ENCODE peak calls at places on chromosomes 11 and 22, in six cellular contexts. M is HepG2, H is endothelial cell of umbilical vein, A is stomach, Q is uterus, B is A549. Y is an unnamed sample. For H3K4me1, the result is how much of the 10 kb centered on the place peaks cover.

GRCh38 chr11:70861534-70861933 is 390.8 kb downstream of the SHANK2 start:
- DNase-seq in M (no peak), A (no peak), B (no peak), H (no peak), Q (no peak), Y (no peak)

GRCh38 chr11:36885154-36885553 is 287.1 kb upstream of the RAG2 start:
- DNase-seq in A (no peak), Q (no peak), M (no peak), H (no peak), B (no peak), Y (no peak)

GRCh38 chr11:18368236-18368635 is 26.1 kb upstream of the LDHA start:
- DNase-seq in Q (no peak), A (no peak), H (no peak), B (no peak), M (no peak), Y (no peak)

GRCh38 chr11:118625036-118625690 is 17.7 kb downstream of the PHLDB1 start:
- DNase-seq in M (no peak), B (no peak), A (peak), H (no peak), Q (no peak), Y (no peak)

GRCh38 chr22:28181332-28181731 is 262.3 kb upstream of the PITPNB start:
- DNase-seq in A (no peak), B (no peak), H (peak), M (no peak), Q (no peak), Y (no peak)

GRCh38 chr22:27993774-27994350 is 74.8 kb upstream of the PITPNB start:
- DNase-seq in H (no peak), A (no peak), B (no peak), Q (peak), M (no peak), Y (peak)

GRCh38 chr11:76260296-76260695 is 54.0 kb upstream of the WNT11 start:
- DNase-seq in B (no peak), Q (no peak), M (no peak), A (no peak), H (no peak), Y (no peak)

GRCh38 chr11:20671856-20672546 is 2.6 kb downstream of the NELL1 start:
- DNase-seq in M (peak), H (no peak), A (no peak), B (peak), Q (no peak), Y (no peak)

GRCh38 chr11:64661146-64661545 is 61.9 kb downstream of the NRXN2 start:
- DNase-seq in M (no peak), H (no peak), B (no peak), A (no peak), Q (no peak), Y (no peak)

GRCh38 chr11:4881860-4882500 is at the start of gene OR51T1:
- DNase-seq in B (no peak), M (no peak), A (no peak), Q (no peak), H (no peak), Y (no peak)

GRCh38 chr11:64581057-64581523 is 9.9 kb upstream of the SLC22A12 start:
- DNase-seq in A (no peak), B (no peak), H (no peak), Q (no peak), M (peak), Y (peak)

GRCh38 chr11:102110761-102111010 is 439 bp downstream of the YAP1 start:
- DNase-seq in M (no peak), Q (no peak), A (no peak), B (no peak), H (no peak), Y (peak)

GRCh38 chr22:32409977-32410376 is 2.1 kb downstream of the RTCB start:
- DNase-seq in B (no peak), M (no peak), Q (no peak), A (no peak), H (no peak), Y (no peak)

GRCh38 chr11:74932797-74933196 is 16.1 kb downstream of the XRRA1 start:
- DNase-seq in A (no peak), M (no peak), H (peak), Q (no peak), B (no peak), Y (no peak)

GRCh38 chr11:64339754-64340408 is at the start of gene CCDC88B:
- DNase-seq in A (peak), B (no peak), H (no peak), M (no peak), Q (no peak), Y (peak)

GRCh38 chr22:46436595-46437163 is 100.7 kb downstream of the CELSR1 start:
- DNase-seq in A (no peak), H (no peak), Q (no peak), B (no peak), M (no peak), Y (no peak)

GRCh38 chr11:18383388-18384156 is 10.8 kb upstream of the LDHA start:
- DNase-seq in A (peak), B (peak), Q (peak), M (peak), H (peak), Y (peak)

GRCh38 chr22:32446321-32446720 is 17.9 kb downstream of the BPIFC start:
- DNase-seq in A (no peak), H (no peak), M (no peak), Q (no peak), B (no peak), Y (no peak)

GRCh38 chr11:35641206-35641885 is 21.2 kb upstream of the TRIM44 start:
- DNase-seq in H (peak), B (no peak), M (no peak), Q (no peak), A (no peak), Y (no peak)

GRCh38 chr11:45993438-45994064 is 71.1 kb downstream of the LARGE2 start:
- DNase-seq in B (no peak), Q (peak), H (no peak), M (no peak), A (no peak), Y (no peak)

GRCh38 chr22:23226497-23226850 is 46.2 kb downstream of the BCR start:
- DNase-seq in A (no peak), Q (no peak), B (no peak), M (no peak), H (no peak), Y (no peak)

GRCh38 chr11:110838808-110839207 is 126.6 kb upstream of the ARHGAP20 start:
- DNase-seq in M (no peak), A (no peak), Q (no peak), B (no peak), H (no peak), Y (no peak)

GRCh38 chr11:106495046-106495445 is 417.6 kb downstream of the AASDHPPT start:
- DNase-seq in B (peak), A (no peak), Q (no peak), H (no peak), M (no peak), Y (no peak)

GRCh38 chr22:50315289-50316113 is 8.1 kb upstream of the PLXNB2 start:
- DNase-seq in A (no peak), H (no peak), Q (no peak), B (no peak), M (no peak), Y (no peak)

GRCh38 chr11:70073881-70074371 is 4.2 kb upstream of the ANO1 start:
- DNase-seq in B (no peak), M (no peak), H (peak), A (no peak), Q (no peak), Y (peak)

GRCh38 chr11:27754035-27755017 is 54.1 kb upstream of the BDNF start:
- DNase-seq in M (no peak), H (peak), A (no peak), B (no peak), Q (no peak), Y (no peak)

GRCh38 chr11:114399903-114400221 is 449 bp downstream of the C11orf71 start:
- DNase-seq in H (no peak), B (no peak), A (peak), M (peak), Q (no peak), Y (no peak)

GRCh38 chr11:114395776-114396175 is 4.5 kb downstream of the C11orf71 start:
- DNase-seq in M (peak), H (peak), B (no peak), A (no peak), Q (no peak), Y (no peak)

GRCh38 chr11:65861165-65861505 is 902 bp downstream of the MUS81 start:
- DNase-seq in H (no peak), M (no peak), B (no peak), A (no peak), Q (peak), Y (no peak)

GRCh38 chr11:92845390-92846185 is 123.9 kb upstream of the MTNR1B start:
- DNase-seq in M (peak), Q (no peak), A (no peak), B (no peak), H (no peak), Y (no peak)

GRCh38 chr11:2684581-2684980 is 15.2 kb downstream of the KCNQ1OT1 start:
- DNase-seq in A (no peak), M (no peak), H (no peak), B (no peak), Q (no peak), Y (peak)

GRCh38 chr11:72040497-72041363 is 39.6 kb downstream of the NUMA1 start:
- DNase-seq in H (peak), B (peak), A (peak), Q (peak), M (peak), Y (peak)
- TF ChIP-seq POLR2A in H (no peak), B (no peak), A (no peak), Q (peak), M (no peak), Y (no peak)

GRCh38 chr22:26579331-26579886 is 10.5 kb downstream of the TPST2 start:
- DNase-seq in H (no peak), A (peak), M (no peak), B (no peak), Q (no peak), Y (peak)

GRCh38 chr22:26574001-26574723 is 15.8 kb downstream of the TPST2 start:
- DNase-seq in H (no peak), Q (no peak), M (no peak), A (no peak), B (no peak), Y (peak)

GRCh38 chr22:26576026-26576680 is 13.8 kb downstream of the TPST2 start:
- DNase-seq in Q (no peak), M (no peak), B (no peak), A (no peak), H (peak), Y (peak)

GRCh38 chr22:26580240-26580962 is 9.5 kb downstream of the TPST2 start:
- DNase-seq in H (no peak), Q (no peak), M (no peak), B (no peak), A (no peak), Y (peak)

GRCh38 chr22:26577081-26577480 is 12.9 kb downstream of the TPST2 start:
- DNase-seq in H (no peak), A (no peak), Q (no peak), B (no peak), M (no peak), Y (peak)
- H3K4me1 ChIP-seq in H (under half), A (under half), Q (under half), B (under half), M (under half), Y (half or more)

DNA sequence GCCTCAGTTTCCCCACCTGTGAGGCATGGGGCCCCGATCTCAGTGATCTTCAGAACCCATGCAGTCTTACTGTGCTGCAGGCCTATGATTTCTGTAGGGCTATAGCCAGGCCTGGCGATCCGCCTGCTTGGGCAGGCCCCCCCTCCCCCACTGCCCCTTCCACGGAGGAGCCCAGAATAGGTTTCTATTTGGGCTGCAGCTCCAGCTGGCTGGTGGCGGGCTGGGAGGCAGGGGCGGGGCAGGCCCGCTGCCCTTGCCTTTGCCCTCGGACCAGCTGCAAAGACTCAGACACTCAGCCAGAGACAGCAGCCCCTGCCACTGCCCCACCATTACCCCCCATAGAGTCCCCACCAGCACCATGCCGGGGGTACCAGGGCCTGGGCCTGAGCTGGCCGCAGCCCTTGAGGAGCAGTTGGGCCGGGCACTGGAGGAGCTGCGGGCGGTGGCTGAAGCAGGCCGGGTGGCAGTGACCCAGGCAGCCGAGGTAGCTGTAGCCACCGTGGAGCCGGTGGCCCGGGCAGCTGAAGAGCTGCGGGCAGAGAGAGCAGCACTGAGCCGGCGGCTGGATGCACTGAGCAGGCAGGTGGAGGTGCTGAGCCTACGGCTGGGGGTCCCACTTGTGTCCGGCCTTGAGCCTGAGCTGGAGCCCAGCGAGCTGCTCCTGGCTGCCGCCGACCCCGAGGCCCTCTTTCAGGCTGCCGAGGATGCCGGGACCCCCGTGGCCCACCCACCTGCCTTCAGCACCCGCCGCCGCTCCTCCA is 12.2 kb downstream of the SMTN start:
- DNase-seq in Q (peak), B (no peak), A (peak), M (no peak), H (no peak), Y (no peak)
- TF ChIP-seq POLR2A in Q (no peak), B (no peak), A (no peak), M (no peak), H (no peak), Y (no peak)

DNA sequence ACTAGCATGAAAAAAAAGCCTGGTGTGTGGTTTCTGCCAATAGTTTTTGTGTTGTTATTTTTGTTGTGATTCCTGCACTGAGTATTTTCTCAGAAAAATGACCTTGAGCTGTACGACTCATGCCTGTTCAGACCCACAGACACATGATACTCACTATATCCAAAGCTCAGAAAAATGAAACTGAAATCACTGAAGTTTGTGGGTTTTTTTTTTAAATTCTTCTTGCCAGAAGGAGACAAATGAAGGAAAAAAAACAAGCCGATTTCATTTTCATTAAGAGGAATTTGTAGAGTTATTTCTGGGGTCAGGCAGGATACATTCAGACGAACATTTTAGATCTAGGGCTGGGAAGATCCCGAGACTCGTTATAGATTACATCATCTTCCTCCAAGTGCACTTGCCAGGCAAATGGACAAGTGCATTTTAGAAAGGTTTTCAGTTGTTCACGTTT is 60.4 kb downstream of the BMAL1 start:
- DNase-seq in H (peak), M (no peak), A (no peak), Q (no peak), B (peak), Y (no peak)
- H3K4me1 ChIP-seq in H (under half), M (under half), A (half or more), Q (under half), B (half or more), Y (half or more)

GRCh38 chr11:100687630-100688395 is 725 bp downstream of the ARHGAP42 start:
- DNase-seq in H (peak), A (peak), M (peak), B (peak), Q (peak), Y (peak)

GRCh38 chr11:100689141-100689540 is 2.1 kb downstream of the ARHGAP42 start:
- DNase-seq in H (no peak), B (no peak), M (no peak), A (no peak), Q (no peak), Y (no peak)

GRCh38 chr11:100695911-100696310 is 8.8 kb downstream of the ARHGAP42 start:
- DNase-seq in H (no peak), B (no peak), M (no peak), A (no peak), Q (no peak), Y (no peak)

GRCh38 chr11:100691886-100692285 is 4.8 kb downstream of the ARHGAP42 start:
- DNase-seq in Q (no peak), A (no peak), B (no peak), M (no peak), H (no peak), Y (no peak)

DNA sequence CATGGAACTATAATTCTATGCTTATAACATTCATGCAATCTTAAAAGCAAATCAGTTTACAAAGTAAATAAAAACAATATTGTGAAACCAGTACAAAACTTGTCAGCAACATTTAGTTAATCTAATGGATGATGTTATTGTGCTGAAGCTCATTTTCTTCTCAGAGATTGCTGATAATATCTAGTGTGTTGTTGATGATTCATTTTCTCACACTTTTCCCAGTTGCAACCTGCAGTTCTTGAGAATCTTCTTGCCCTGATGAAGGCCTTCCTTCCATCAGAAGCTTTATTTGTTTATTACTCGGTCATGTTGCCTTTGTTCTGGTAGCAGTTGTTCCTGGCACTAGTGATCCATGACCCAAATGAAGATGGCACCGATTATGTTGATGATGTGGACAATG is 5.2 kb downstream of the ARHGAP42 start:
- DNase-seq in Q (no peak), M (no peak), A (no peak), B (no peak), H (no peak), Y (no peak)
- TF ChIP-seq POLR2A in Q (no peak), M (no peak), A (no peak), B (no peak), H (no peak), Y (no peak)

DNA sequence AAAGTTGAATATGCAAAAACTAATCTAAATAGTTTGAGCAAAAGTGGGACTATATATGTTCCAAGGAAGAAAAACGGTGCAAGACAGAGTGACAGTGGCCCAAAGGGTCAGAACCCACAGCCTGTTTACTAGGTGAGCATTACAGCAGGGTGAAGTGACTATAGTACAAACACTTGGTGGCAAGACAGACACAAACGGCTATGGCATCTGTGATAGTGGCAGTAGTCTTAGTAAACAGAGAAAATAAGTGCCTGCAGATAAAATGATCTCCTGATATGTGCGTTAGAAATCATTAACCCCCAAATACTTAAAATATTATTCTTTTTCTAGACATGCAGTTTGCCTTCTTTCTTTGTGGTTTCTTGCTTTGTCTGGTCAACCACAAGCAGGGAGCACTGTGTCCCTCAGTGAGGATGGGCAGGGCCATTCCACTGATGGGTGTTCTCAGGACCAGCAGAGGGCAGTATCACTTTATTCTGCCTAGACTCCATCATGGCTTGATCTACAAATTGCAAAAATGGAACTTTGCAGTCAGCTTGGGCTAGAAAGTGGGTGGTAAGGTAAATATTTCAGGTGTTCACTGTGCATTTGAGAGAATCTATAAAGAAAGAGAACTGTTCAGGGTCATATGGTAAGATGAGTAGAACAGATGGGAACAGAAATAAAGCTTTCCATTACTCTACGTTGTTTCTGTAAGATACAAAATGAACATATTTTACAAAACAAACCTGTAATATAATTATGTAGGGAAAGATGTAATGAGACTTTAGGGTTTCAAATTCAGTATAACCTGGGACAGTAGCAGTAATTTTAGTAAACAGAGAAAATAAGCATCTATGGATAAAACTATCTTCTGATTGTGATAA is 198.2 kb downstream of the SWAP70 start:
- DNase-seq in H (peak), M (peak), A (peak), Q (peak), B (peak), Y (no peak)
- H3K4me1 ChIP-seq in H (under half), M (under half), A (under half), Q (under half), B (half or more), Y (under half)

GRCh38 chr22:39518124-39518786 is 2.1 kb upstream of the ATF4 start:
- DNase-seq in Q (no peak), H (no peak), B (no peak), M (no peak), A (no peak), Y (no peak)

GRCh38 chr22:39518996-39519680 is 1.2 kb upstream of the ATF4 start:
- DNase-seq in M (no peak), B (no peak), Q (no peak), H (no peak), A (no peak), Y (no peak)

GRCh38 chr22:39520874-39521857 is 804 bp downstream of the ATF4 start:
- DNase-seq in A (peak), Q (peak), H (peak), B (peak), M (no peak), Y (peak)

GRCh38 chr22:39520054-39520873 is at the start of gene ATF4:
- DNase-seq in H (peak), B (peak), M (peak), Q (peak), A (peak), Y (peak)

DNA sequence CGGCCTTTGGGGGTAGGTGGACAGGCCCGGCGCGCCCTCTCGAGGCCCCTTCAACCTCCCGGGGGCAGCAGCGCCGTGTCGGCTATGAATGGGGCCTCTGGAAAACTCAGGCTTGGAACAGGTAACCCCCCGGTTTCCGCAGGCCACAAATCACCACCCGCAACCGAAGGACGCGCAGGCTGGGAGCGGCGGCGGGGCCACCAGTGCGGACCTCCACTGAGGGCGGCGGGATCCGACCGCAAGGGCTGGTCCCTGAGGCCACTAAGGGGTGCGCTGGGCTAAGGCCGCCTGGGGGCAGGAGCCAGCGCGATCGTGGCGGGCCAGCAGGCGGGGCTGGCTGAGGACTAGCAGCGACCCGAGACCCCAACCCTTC is 695 bp upstream of the ATF4 start:
- DNase-seq in Q (peak), H (no peak), A (peak), B (peak), M (peak), Y (no peak)
- TF ChIP-seq POLR2A in Q (peak), H (peak), A (no peak), B (peak), M (peak), Y (peak)